ENCODE peak calls at places on chromosomes 6 and 20, in six cellular contexts. Z is CD8-positive, alpha-beta memory T cell; D is tibial artery; L is left lung; I is fibroblast of lung; R is mammary epithelial cell. N is an unnamed sample. For H3K36me3 and H3K27me3, the result is how much of the 10 kb centered on the place peaks cover.

GRCh38 chr6:6686748-6687601 is 98.5 kb downstream of the LY86 start:
- DNase-seq in R (peak), L (peak), I (peak), D (peak), Z (no peak), N (peak)

GRCh38 chr20:32037929-32038328 is 14.1 kb upstream of the HCK start:
- DNase-seq in I (peak), D (no peak), Z (no peak), L (no peak), R (peak), N (peak)

GRCh38 chr20:63151554-63152321 is 64.2 kb downstream of the YTHDF1 start:
- DNase-seq in Z (peak), I (peak), R (no peak), D (no peak), L (peak), N (peak)

GRCh38 chr6:91506509-91506908 is 919.6 kb upstream of the MAP3K7 start:
- DNase-seq in I (no peak), R (no peak), L (no peak), D (no peak), Z (no peak), N (no peak)

GRCh38 chr20:32034581-32035397 is 17.3 kb upstream of the HCK start:
- DNase-seq in R (no peak), D (peak), Z (no peak), L (peak), I (no peak), N (no peak)

GRCh38 chr20:37386505-37387201 is 40.7 kb downstream of the SRC start:
- DNase-seq in L (no peak), I (no peak), R (no peak), D (peak), Z (no peak), N (no peak)

GRCh38 chr6:156645106-156645505 is 132.1 kb upstream of the ARID1B start:
- DNase-seq in R (no peak), L (no peak), Z (no peak), I (peak), D (no peak), N (no peak)

GRCh38 chr6:20707166-20707485 is 172.9 kb downstream of the CDKAL1 start:
- DNase-seq in I (peak), L (no peak), R (no peak), D (no peak), Z (no peak), N (no peak)

GRCh38 chr6:9224539-9224938 is 789.2 kb upstream of the SLC35B3 start:
- DNase-seq in L (no peak), Z (no peak), I (peak), D (no peak), R (peak), N (no peak)

GRCh38 chr20:59123011-59123676 is 40.5 kb upstream of the ZNF831 start:
- DNase-seq in L (no peak), Z (peak), R (no peak), I (no peak), D (no peak), N (no peak)

GRCh38 chr6:55239099-55239498 is 64.8 kb downstream of the HCRTR2 start:
- DNase-seq in D (no peak), R (peak), Z (no peak), I (peak), L (no peak), N (peak)

GRCh38 chr6:130890531-130890950 is 63.3 kb downstream of the SMLR1 start:
- DNase-seq in L (no peak), D (no peak), I (peak), R (no peak), Z (no peak), N (no peak)

GRCh38 chr20:23179766-23180403 is 93.8 kb upstream of the CD93 start:
- DNase-seq in L (no peak), R (no peak), I (no peak), Z (no peak), D (no peak), N (no peak)

GRCh38 chr6:40779399-40779798 is 192.2 kb upstream of the LRFN2 start:
- DNase-seq in Z (no peak), D (no peak), L (no peak), I (peak), R (peak), N (peak)

GRCh38 chr6:21598662-21599061 is 5.1 kb downstream of the SOX4 start:
- DNase-seq in I (peak), R (peak), Z (no peak), D (no peak), L (no peak), N (no peak)

GRCh38 chr6:27839303-27840081 is 72.7 kb downstream of the OR2B2 start:
- DNase-seq in I (peak), R (peak), L (no peak), D (peak), Z (no peak), N (peak)

GRCh38 chr6:131995924-131996323 is 44.8 kb upstream of the CCN2 start:
- DNase-seq in L (no peak), Z (no peak), I (peak), D (no peak), R (peak), N (peak)

GRCh38 chr20:12977634-12978394 is 31.0 kb upstream of the SPTLC3 start:
- DNase-seq in L (no peak), I (no peak), Z (no peak), R (no peak), D (no peak), N (no peak)

GRCh38 chr6:56381852-56382251 is 134.5 kb upstream of the COL21A1 start:
- DNase-seq in R (peak), Z (no peak), L (no peak), D (no peak), I (peak), N (no peak)

GRCh38 chr6:363291-363690 is 28.3 kb upstream of the IRF4 start:
- DNase-seq in D (no peak), Z (no peak), L (no peak), I (no peak), R (no peak), N (no peak)

GRCh38 chr20:38165089-38165965 is at the start of gene TGM2:
- DNase-seq in Z (no peak), I (peak), R (peak), L (peak), D (peak), N (peak)

GRCh38 chr6:127933852-127934840 is 33.3 kb upstream of the THEMIS start:
- DNase-seq in Z (peak), R (no peak), D (no peak), I (no peak), L (no peak), N (no peak)

GRCh38 chr6:40668203-40668602 is 81.0 kb upstream of the LRFN2 start:
- DNase-seq in I (no peak), L (no peak), D (no peak), Z (no peak), R (no peak), N (no peak)

GRCh38 chr20:4304601-4305000 is 289.2 kb upstream of the RNF24 start:
- DNase-seq in D (no peak), Z (no peak), I (no peak), R (no peak), L (no peak), N (no peak)

GRCh38 chr6:170448745-170449144 is 104.4 kb downstream of the PSMB1 start:
- DNase-seq in D (no peak), R (no peak), L (no peak), Z (no peak), I (no peak), N (no peak)

GRCh38 chr6:75130784-75131183 is 75.1 kb downstream of the COL12A1 start:
- DNase-seq in Z (no peak), L (no peak), D (peak), R (no peak), I (peak), N (peak)

GRCh38 chr20:45405566-45406259 is 2.4 kb upstream of the DBNDD2 start:
- DNase-seq in D (no peak), I (peak), Z (no peak), L (peak), R (no peak), N (no peak)

GRCh38 chr6:158003910-158004695 is 22.4 kb downstream of the SYNJ2 start:
- DNase-seq in Z (no peak), L (no peak), R (no peak), D (no peak), I (no peak), N (no peak)

GRCh38 chr6:136609878-136610706 is 59.9 kb upstream of the MAP7 start:
- DNase-seq in L (no peak), D (peak), R (peak), Z (no peak), I (peak), N (peak)

GRCh38 chr6:154611241-154611640 is 100.8 kb upstream of the CNKSR3 start:
- DNase-seq in D (no peak), I (no peak), L (no peak), R (no peak), Z (no peak), N (no peak)

GRCh38 chr6:501891-502601 is 110.5 kb downstream of the IRF4 start:
- DNase-seq in D (no peak), I (no peak), L (no peak), Z (peak), R (no peak), N (peak)

GRCh38 chr6:16982827-16983226 is 119.0 kb upstream of the STMND1 start:
- DNase-seq in L (no peak), I (peak), R (peak), Z (no peak), D (no peak), N (peak)

GRCh38 chr20:43022081-43022480 is 167.6 kb downstream of the PTPRT start:
- DNase-seq in L (no peak), D (no peak), Z (no peak), R (no peak), I (no peak), N (no peak)

GRCh38 chr6:131532476-131533108 is 40.4 kb upstream of the ARG1 start:
- DNase-seq in I (no peak), Z (no peak), D (no peak), R (peak), L (no peak), N (no peak)

GRCh38 chr6:125194980-125195379 is 41.4 kb downstream of the TPD52L1 start:
- DNase-seq in R (no peak), L (no peak), D (no peak), I (no peak), Z (no peak), N (no peak)

GRCh38 chr6:30409184-30409583 is 64.2 kb downstream of the RPP21 start:
- DNase-seq in I (no peak), Z (no peak), R (no peak), L (no peak), D (no peak), N (no peak)

DNA sequence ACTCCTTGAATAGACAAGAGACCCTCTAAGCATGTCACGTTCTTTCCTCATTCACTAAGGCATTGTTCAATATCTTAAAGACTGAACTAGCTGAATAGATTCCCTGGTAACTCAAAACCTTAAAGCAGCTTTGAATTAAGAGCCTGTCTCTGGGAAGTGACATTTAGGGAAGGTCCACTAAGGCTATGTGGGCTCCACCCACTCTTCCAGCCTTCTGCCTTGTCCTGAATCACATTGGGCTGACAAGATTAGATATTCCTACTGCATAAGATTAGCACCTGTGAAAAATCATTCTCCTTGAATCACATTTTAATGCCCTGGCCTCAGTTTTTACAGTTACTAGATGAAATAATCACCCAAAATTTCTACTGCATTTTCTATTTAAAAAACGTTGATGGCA is 36.3 kb downstream of the CLIC5 start:
- DNase-seq in I (no peak), D (no peak), R (no peak), Z (no peak), L (no peak), N (no peak)
- H3K36me3 ChIP-seq in I (under half), D (under half), R (under half), Z (under half), L (under half), N (under half)

GRCh38 chr20:61735503-61735785 is 330.2 kb downstream of the TAF4 start:
- DNase-seq in I (no peak), D (no peak), R (no peak), Z (no peak), L (no peak), N (no peak)

GRCh38 chr20:61737812-61738443 is 327.8 kb downstream of the TAF4 start:
- DNase-seq in I (no peak), R (no peak), D (no peak), Z (no peak), L (no peak), N (no peak)

GRCh38 chr20:61736001-61736635 is 329.6 kb downstream of the TAF4 start:
- DNase-seq in Z (no peak), L (no peak), R (no peak), D (no peak), I (no peak), N (no peak)

GRCh38 chr20:61737346-61737745 is 328.3 kb downstream of the TAF4 start:
- DNase-seq in R (no peak), I (no peak), D (no peak), L (no peak), Z (no peak), N (no peak)

GRCh38 chr20:61736751-61737310 is 328.9 kb downstream of the TAF4 start:
- DNase-seq in I (no peak), L (no peak), D (no peak), R (no peak), Z (no peak), N (no peak)
- H3K27me3 ChIP-seq in I (under half), L (under half), D (half or more), R (under half), Z (under half), N (under half)

GRCh38 chr6:135167617-135168016 is 13.5 kb upstream of the MYB start:
- DNase-seq in I (no peak), L (no peak), D (no peak), R (no peak), Z (no peak), N (no peak)
- H3K36me3 ChIP-seq in I (under half), L (under half), D (under half), R (under half), Z (under half), N (under half)

GRCh38 chr6:133894369-133894768 is 5.5 kb downstream of the TCF21 start:
- DNase-seq in Z (no peak), I (no peak), D (no peak), L (no peak), R (no peak), N (no peak)
- H3K27me3 ChIP-seq in Z (under half), I (under half), D (half or more), L (half or more), R (half or more), N (under half)

DNA sequence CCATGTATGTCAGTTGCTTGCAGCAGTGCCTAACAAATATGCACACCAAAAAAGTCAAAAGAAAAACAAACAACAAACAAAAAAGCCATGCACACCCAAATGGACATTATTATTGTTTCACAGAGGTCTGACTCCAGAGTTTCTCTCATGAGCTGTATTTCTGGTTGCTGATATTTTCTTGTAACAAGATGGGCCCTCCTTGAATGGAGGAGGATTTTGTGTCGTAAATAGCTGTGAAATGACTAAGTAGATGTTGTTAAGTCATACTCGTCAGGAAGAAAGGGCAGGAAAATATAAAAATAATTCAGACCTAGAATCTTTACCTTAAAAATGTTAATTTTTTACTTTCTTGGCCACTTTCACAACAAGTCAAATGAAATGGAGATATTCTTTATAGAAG is 96.0 kb downstream of the PLEKHG1 start:
- DNase-seq in I (peak), D (no peak), R (peak), Z (no peak), L (no peak), N (no peak)
- H3K36me3 ChIP-seq in I (under half), D (under half), R (under half), Z (under half), L (under half), N (under half)

GRCh38 chr6:141783595-141783994 is 349.1 kb upstream of the GJE1 start:
- DNase-seq in I (no peak), L (no peak), D (no peak), R (no peak), Z (no peak), N (no peak)
- H3K27me3 ChIP-seq in I (under half), L (under half), D (under half), R (under half), Z (under half), N (under half)

GRCh38 chr6:78953798-78954197 is 86.4 kb downstream of the IRAK1BP1 start:
- DNase-seq in L (no peak), I (no peak), Z (no peak), D (no peak), R (no peak), N (no peak)
- H3K36me3 ChIP-seq in L (under half), I (under half), Z (under half), D (half or more), R (under half), N (half or more)

GRCh38 chr20:46998497-46999190 is 104.0 kb downstream of the EYA2 start:
- DNase-seq in D (no peak), L (no peak), I (no peak), Z (no peak), R (no peak), N (no peak)
- H3K27me3 ChIP-seq in D (under half), L (under half), I (under half), Z (under half), R (under half), N (under half)

N was measured in MG63.